ENCODE peak calls at places on chromosome 5, in four cellular contexts. One of them, this sample, is unnamed.

GRCh38 chr5:167442922-167443321 is 848.5 kb upstream of the WWC1 start:
- DNase-seq in upper lobe of left lung: no peak
- DNase-seq in ovary: no peak
- DNase-seq in A549: no peak
- DNase-seq in this sample: no peak

GRCh38 chr5:100790170-100790665 is 112.9 kb downstream of the ST8SIA4 start:
- DNase-seq in upper lobe of left lung: no peak
- DNase-seq in ovary: no peak
- DNase-seq in A549: peak; percentile 33
- DNase-seq in this sample: no peak

GRCh38 chr5:33973271-33973670 is 11.2 kb downstream of the SLC45A2 start:
- DNase-seq in upper lobe of left lung: no peak
- DNase-seq in ovary: no peak
- DNase-seq in A549: no peak
- DNase-seq in this sample: no peak

GRCh38 chr5:1225081-1225480 is at the start of gene SLC6A18:
- DNase-seq in upper lobe of left lung: no peak
- DNase-seq in ovary: no peak
- DNase-seq in A549: no peak
- DNase-seq in this sample: no peak

GRCh38 chr5:98095072-98095471 is 678.4 kb upstream of the RGMB start:
- DNase-seq in upper lobe of left lung: no peak
- DNase-seq in ovary: no peak
- DNase-seq in A549: no peak
- DNase-seq in this sample: no peak

GRCh38 chr5:82092-82491 is 9.9 kb upstream of the PLEKHG4B start:
- DNase-seq in upper lobe of left lung: no peak
- DNase-seq in ovary: no peak
- DNase-seq in A549: peak; percentile 48
- DNase-seq in this sample: no peak

GRCh38 chr5:120463991-120464626 is at the start of gene PRR16:
- DNase-seq in upper lobe of left lung: peak; percentile 41
- DNase-seq in ovary: peak; percentile 38
- DNase-seq in A549: peak; percentile 23
- DNase-seq in this sample: peak; percentile 28

GRCh38 chr5:53453898-53454837 is 26.3 kb upstream of the FST start:
- DNase-seq in upper lobe of left lung: no peak
- DNase-seq in ovary: no peak
- DNase-seq in A549: no peak
- DNase-seq in this sample: no peak

GRCh38 chr5:89043676-89044075 is 160.7 kb upstream of the MEF2C start:
- DNase-seq in upper lobe of left lung: no peak
- DNase-seq in ovary: no peak
- DNase-seq in A549: no peak
- DNase-seq in this sample: no peak

GRCh38 chr5:5288236-5288635 is 134.2 kb upstream of the ICE1 start:
- DNase-seq in upper lobe of left lung: no peak
- DNase-seq in ovary: no peak
- DNase-seq in A549: peak; percentile 44
- DNase-seq in this sample: no peak

GRCh38 chr5:159099049-159099760 is 511 bp downstream of the EBF1 start:
- DNase-seq in upper lobe of left lung: no peak
- DNase-seq in ovary: peak; percentile 73
- DNase-seq in A549: peak; percentile 58
- DNase-seq in this sample: no peak

GRCh38 chr5:59357421-59357977 is 536.0 kb downstream of the PDE4D start:
- DNase-seq in upper lobe of left lung: peak; percentile 71
- DNase-seq in ovary: peak; percentile 33
- DNase-seq in A549: peak; percentile 96
- DNase-seq in this sample: peak; percentile 28

GRCh38 chr5:141743652-141744333 is 61.8 kb upstream of the ARAP3 start:
- DNase-seq in upper lobe of left lung: no peak
- DNase-seq in ovary: no peak
- DNase-seq in A549: no peak
- DNase-seq in this sample: no peak

GRCh38 chr5:80707645-80708044 is 52.9 kb upstream of the DHFR start:
- DNase-seq in upper lobe of left lung: no peak
- DNase-seq in ovary: no peak
- DNase-seq in A549: no peak
- DNase-seq in this sample: no peak

GRCh38 chr5:51373880-51374523 is 9.2 kb upstream of the ISL1 start:
- DNase-seq in upper lobe of left lung: no peak
- DNase-seq in ovary: no peak
- DNase-seq in A549: no peak
- DNase-seq in this sample: no peak

GRCh38 chr5:29795253-29795652 is 1398.2 kb upstream of the CDH6 start:
- DNase-seq in upper lobe of left lung: no peak
- DNase-seq in ovary: no peak
- DNase-seq in A549: peak; percentile 56
- DNase-seq in this sample: no peak

GRCh38 chr5:145510324-145510723 is 324.8 kb downstream of the PRELID2 start:
- DNase-seq in upper lobe of left lung: no peak
- DNase-seq in ovary: no peak
- DNase-seq in A549: no peak
- DNase-seq in this sample: no peak

GRCh38 chr5:79020861-79021561 is 35.9 kb upstream of the ARSB start:
- DNase-seq in upper lobe of left lung: peak; percentile 52
- DNase-seq in ovary: peak; percentile 53
- DNase-seq in A549: peak; percentile 66
- DNase-seq in this sample: peak; percentile 60

GRCh38 chr5:116032094-116032517 is at the start of gene ARL14EPL:
- DNase-seq in upper lobe of left lung: peak; percentile 78
- DNase-seq in ovary: peak; percentile 42
- DNase-seq in A549: peak; percentile 76
- DNase-seq in this sample: peak; percentile 35

GRCh38 chr5:131589510-131590348 is 45.3 kb downstream of the RAPGEF6 start:
- DNase-seq in upper lobe of left lung: no peak
- DNase-seq in ovary: no peak
- DNase-seq in A549: peak; percentile 59
- DNase-seq in this sample: no peak

GRCh38 chr5:44641820-44642219 is 166.9 kb upstream of the MRPS30 start:
- DNase-seq in upper lobe of left lung: no peak
- DNase-seq in ovary: no peak
- DNase-seq in A549: no peak
- DNase-seq in this sample: no peak

GRCh38 chr5:132976852-132977251 is 13.4 kb upstream of the AFF4 start:
- DNase-seq in upper lobe of left lung: no peak
- DNase-seq in ovary: no peak
- DNase-seq in A549: no peak
- DNase-seq in this sample: no peak

GRCh38 chr5:176837707-176838115 is 27.4 kb downstream of the UNC5A start:
- DNase-seq in upper lobe of left lung: peak; percentile 78
- DNase-seq in ovary: peak; percentile 93
- DNase-seq in A549: peak; percentile 83
- DNase-seq in this sample: peak; percentile 82

GRCh38 chr5:133796186-133796585 is 172.2 kb downstream of the C5orf15 start:
- DNase-seq in upper lobe of left lung: no peak
- DNase-seq in ovary: no peak
- DNase-seq in A549: no peak
- DNase-seq in this sample: no peak

GRCh38 chr5:166962470-166962869 is 1329.0 kb upstream of the WWC1 start:
- DNase-seq in upper lobe of left lung: no peak
- DNase-seq in ovary: no peak
- DNase-seq in A549: no peak
- DNase-seq in this sample: no peak

GRCh38 chr5:83434929-83435328 is 36.6 kb upstream of the VCAN start:
- DNase-seq in upper lobe of left lung: no peak
- DNase-seq in ovary: no peak
- DNase-seq in A549: no peak
- DNase-seq in this sample: no peak

GRCh38 chr5:59724482-59725392 is 168.8 kb downstream of the PDE4D start:
- DNase-seq in upper lobe of left lung: no peak
- DNase-seq in ovary: no peak
- DNase-seq in A549: peak; percentile 66
- DNase-seq in this sample: no peak

GRCh38 chr5:149646564-149646963 is 65.3 kb downstream of the ARHGEF37 start:
- DNase-seq in upper lobe of left lung: no peak
- DNase-seq in ovary: no peak
- DNase-seq in A549: no peak
- DNase-seq in this sample: no peak

GRCh38 chr5:95863383-95863757 is 40.8 kb upstream of the GLRX start:
- DNase-seq in upper lobe of left lung: peak; percentile 76
- DNase-seq in ovary: no peak
- DNase-seq in A549: no peak
- DNase-seq in this sample: no peak
- TF ChIP-seq POLR2A in upper lobe of left lung: no peak
- TF ChIP-seq POLR2A in ovary: no peak
- TF ChIP-seq POLR2A in A549: no peak
- TF ChIP-seq POLR2A in this sample: no peak

GRCh38 chr5:39102684-39103155 is 28.5 kb upstream of the RICTOR start:
- DNase-seq in upper lobe of left lung: no peak
- DNase-seq in ovary: no peak
- DNase-seq in A549: peak; percentile 87
- DNase-seq in this sample: no peak
- TF ChIP-seq EP300 in upper lobe of left lung: no peak
- TF ChIP-seq EP300 in ovary: no peak
- TF ChIP-seq EP300 in A549: no peak
- TF ChIP-seq EP300 in this sample: no peak

GRCh38 chr5:147855774-147856069 is 22.8 kb upstream of the SCGB3A2 start:
- DNase-seq in upper lobe of left lung: no peak
- DNase-seq in ovary: no peak
- DNase-seq in A549: no peak
- DNase-seq in this sample: no peak
- TF ChIP-seq POLR2A in upper lobe of left lung: no peak
- TF ChIP-seq POLR2A in ovary: no peak
- TF ChIP-seq POLR2A in A549: no peak
- TF ChIP-seq POLR2A in this sample: no peak

GRCh38 chr5:109529987-109530386 is 120.2 kb upstream of the PJA2 start:
- DNase-seq in upper lobe of left lung: no peak
- DNase-seq in ovary: no peak
- DNase-seq in A549: no peak
- DNase-seq in this sample: no peak

GRCh38 chr5:109529520-109529919 is 119.7 kb upstream of the PJA2 start:
- DNase-seq in upper lobe of left lung: no peak
- DNase-seq in ovary: no peak
- DNase-seq in A549: no peak
- DNase-seq in this sample: peak; percentile 31

DNA sequence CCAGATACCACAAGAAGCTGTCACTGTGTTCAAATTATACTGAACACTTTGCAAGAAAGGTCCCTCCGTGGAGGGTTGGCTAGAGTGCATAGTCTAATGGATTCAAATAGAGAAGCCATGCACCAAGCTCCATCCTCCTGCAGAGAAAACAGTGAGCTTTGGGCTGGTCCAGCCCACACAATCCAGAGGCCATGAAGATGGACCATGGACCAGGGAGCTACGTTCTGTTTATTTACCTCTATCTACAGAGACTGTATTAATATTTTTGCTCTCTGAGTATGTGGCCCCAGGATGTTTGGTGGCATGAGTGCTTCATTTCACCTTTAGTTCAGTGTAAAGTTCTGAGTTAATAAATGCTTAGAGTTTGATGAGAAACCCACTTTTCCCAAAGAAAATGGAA is 114.8 kb upstream of the PJA2 start:
- DNase-seq in upper lobe of left lung: no peak
- DNase-seq in ovary: no peak
- DNase-seq in A549: no peak
- DNase-seq in this sample: no peak
- TF ChIP-seq EP300 in upper lobe of left lung: no peak
- TF ChIP-seq EP300 in ovary: no peak
- TF ChIP-seq EP300 in A549: no peak
- TF ChIP-seq EP300 in this sample: no peak

GRCh38 chr5:67998709-67999251 is 216.8 kb upstream of the PIK3R1 start:
- DNase-seq in upper lobe of left lung: peak; percentile 84
- DNase-seq in ovary: no peak
- DNase-seq in A549: peak; percentile 32
- DNase-seq in this sample: no peak
- TF ChIP-seq POLR2A in upper lobe of left lung: no peak
- TF ChIP-seq POLR2A in ovary: no peak
- TF ChIP-seq POLR2A in A549: no peak
- TF ChIP-seq POLR2A in this sample: no peak

GRCh38 chr5:173772407-173773059 is 115.6 kb upstream of the CPEB4 start:
- DNase-seq in upper lobe of left lung: no peak
- DNase-seq in ovary: no peak
- DNase-seq in A549: no peak
- DNase-seq in this sample: no peak
- TF ChIP-seq EP300 in upper lobe of left lung: no peak
- TF ChIP-seq EP300 in ovary: no peak
- TF ChIP-seq EP300 in A549: no peak
- TF ChIP-seq EP300 in this sample: no peak

GRCh38 chr5:139696167-139696893 is 48.2 kb downstream of the CXXC5 start:
- DNase-seq in upper lobe of left lung: no peak
- DNase-seq in ovary: no peak
- DNase-seq in A549: no peak
- DNase-seq in this sample: no peak

GRCh38 chr5:139695183-139695573 is 47.0 kb downstream of the CXXC5 start:
- DNase-seq in upper lobe of left lung: no peak
- DNase-seq in ovary: no peak
- DNase-seq in A549: no peak
- DNase-seq in this sample: no peak

GRCh38 chr5:139698461-139699146 is 50.5 kb downstream of the CXXC5 start:
- DNase-seq in upper lobe of left lung: no peak
- DNase-seq in ovary: peak; percentile 94
- DNase-seq in A549: no peak
- DNase-seq in this sample: peak; percentile 87

GRCh38 chr5:139699352-139699751 is 51.2 kb downstream of the CXXC5 start:
- DNase-seq in upper lobe of left lung: no peak
- DNase-seq in ovary: no peak
- DNase-seq in A549: no peak
- DNase-seq in this sample: no peak

GRCh38 chr5:139696894-139697658 is 48.9 kb downstream of the CXXC5 start:
- DNase-seq in upper lobe of left lung: peak; percentile 58
- DNase-seq in ovary: peak; percentile 89
- DNase-seq in A549: peak; percentile 35
- DNase-seq in this sample: peak; percentile 63
- TF ChIP-seq POLR2A in upper lobe of left lung: no peak
- TF ChIP-seq POLR2A in ovary: no peak
- TF ChIP-seq POLR2A in A549: no peak
- TF ChIP-seq POLR2A in this sample: no peak

GRCh38 chr5:90356612-90357011 is 52.9 kb downstream of the CETN3 start:
- DNase-seq in upper lobe of left lung: no peak
- DNase-seq in ovary: no peak
- DNase-seq in A549: no peak
- DNase-seq in this sample: no peak
- TF ChIP-seq EP300 in upper lobe of left lung: no peak
- TF ChIP-seq EP300 in ovary: no peak
- TF ChIP-seq EP300 in A549: no peak
- TF ChIP-seq EP300 in this sample: no peak

This sample was measured in stomach.